ENCODE peak calls at places on chromosomes 12 and 14, in ten cellular contexts. One of them, this sample, is unnamed.

GRCh38 chr12:49784756-49785409 is 43.3 kb downstream of the NCKAP5L start:
- DNase-seq in HAP-1: no peak
- DNase-seq in uterus: no peak
- DNase-seq in GM13977: no peak
- DNase-seq in body of pancreas: no peak
- DNase-seq in NCI-H1105: no peak
- DNase-seq in HTR-8/SVneo: no peak
- DNase-seq in mucosa of gallbladder: no peak
- DNase-seq in ovary: no peak
- DNase-seq in amniotic stem cell: no peak
- DNase-seq in this sample: no peak

GRCh38 chr14:22422238-22422637 is 166.8 kb downstream of the DAD1 start:
- DNase-seq in HAP-1: no peak
- DNase-seq in uterus: no peak
- DNase-seq in GM13977: no peak
- DNase-seq in body of pancreas: peak; percentile 60
- DNase-seq in NCI-H1105: no peak
- DNase-seq in HTR-8/SVneo: no peak
- DNase-seq in mucosa of gallbladder: no peak
- DNase-seq in ovary: no peak
- DNase-seq in amniotic stem cell: no peak
- DNase-seq in this sample: no peak

GRCh38 chr14:104387000-104387384 is 192.6 kb upstream of the C14orf180 start:
- DNase-seq in HAP-1: no peak
- DNase-seq in uterus: peak; percentile 8
- DNase-seq in GM13977: peak; percentile 81
- DNase-seq in body of pancreas: no peak
- DNase-seq in NCI-H1105: no peak
- DNase-seq in HTR-8/SVneo: no peak
- DNase-seq in mucosa of gallbladder: no peak
- DNase-seq in ovary: no peak
- DNase-seq in amniotic stem cell: no peak
- DNase-seq in this sample: no peak

GRCh38 chr12:45483571-45483970 is 245.9 kb upstream of the ARID2 start:
- DNase-seq in HAP-1: no peak
- DNase-seq in uterus: peak; percentile 38
- DNase-seq in GM13977: no peak
- DNase-seq in body of pancreas: peak; percentile 40
- DNase-seq in NCI-H1105: no peak
- DNase-seq in HTR-8/SVneo: no peak
- DNase-seq in mucosa of gallbladder: peak; percentile 34
- DNase-seq in ovary: peak; percentile 64
- DNase-seq in amniotic stem cell: no peak
- DNase-seq in this sample: no peak

GRCh38 chr12:44317651-44318126 is 481.8 kb downstream of the TMEM117 start:
- DNase-seq in HAP-1: peak; percentile 18
- DNase-seq in uterus: no peak
- DNase-seq in GM13977: peak; percentile 20
- DNase-seq in body of pancreas: no peak
- DNase-seq in NCI-H1105: peak; percentile 27
- DNase-seq in HTR-8/SVneo: no peak
- DNase-seq in mucosa of gallbladder: no peak
- DNase-seq in ovary: no peak
- DNase-seq in amniotic stem cell: no peak
- DNase-seq in this sample: peak; percentile 18

GRCh38 chr12:8065991-8066594 is at the start of gene C3AR1:
- DNase-seq in HAP-1: no peak
- DNase-seq in uterus: no peak
- DNase-seq in GM13977: peak; percentile 52
- DNase-seq in body of pancreas: no peak
- DNase-seq in NCI-H1105: no peak
- DNase-seq in HTR-8/SVneo: peak; percentile 36
- DNase-seq in mucosa of gallbladder: no peak
- DNase-seq in ovary: no peak
- DNase-seq in amniotic stem cell: peak; percentile 29
- DNase-seq in this sample: peak; percentile 61

GRCh38 chr12:106434521-106434920 is 77.0 kb downstream of the POLR3B start:
- DNase-seq in HAP-1: no peak
- DNase-seq in uterus: no peak
- DNase-seq in GM13977: no peak
- DNase-seq in body of pancreas: no peak
- DNase-seq in NCI-H1105: no peak
- DNase-seq in HTR-8/SVneo: no peak
- DNase-seq in mucosa of gallbladder: no peak
- DNase-seq in ovary: no peak
- DNase-seq in amniotic stem cell: no peak
- DNase-seq in this sample: no peak

GRCh38 chr14:88323520-88324199 is 591 bp upstream of the KCNK10 start:
- DNase-seq in HAP-1: peak; percentile 23
- DNase-seq in uterus: no peak
- DNase-seq in GM13977: peak; percentile 89
- DNase-seq in body of pancreas: peak; percentile 28
- DNase-seq in NCI-H1105: peak; percentile 54
- DNase-seq in HTR-8/SVneo: no peak
- DNase-seq in mucosa of gallbladder: no peak
- DNase-seq in ovary: no peak
- DNase-seq in amniotic stem cell: no peak
- DNase-seq in this sample: no peak

GRCh38 chr14:60723218-60724079 is 702 bp downstream of the SIX4 start:
- DNase-seq in HAP-1: peak; percentile 49
- DNase-seq in uterus: peak; percentile 27
- DNase-seq in GM13977: peak; percentile 55
- DNase-seq in body of pancreas: peak; percentile 61
- DNase-seq in NCI-H1105: peak; percentile 23
- DNase-seq in HTR-8/SVneo: peak; percentile 57
- DNase-seq in mucosa of gallbladder: peak; percentile 28
- DNase-seq in ovary: peak; percentile 62
- DNase-seq in amniotic stem cell: no peak
- DNase-seq in this sample: no peak

GRCh38 chr12:45720069-45720468 is 9.4 kb upstream of the ARID2 start:
- DNase-seq in HAP-1: no peak
- DNase-seq in uterus: no peak
- DNase-seq in GM13977: no peak
- DNase-seq in body of pancreas: no peak
- DNase-seq in NCI-H1105: no peak
- DNase-seq in HTR-8/SVneo: no peak
- DNase-seq in mucosa of gallbladder: no peak
- DNase-seq in ovary: no peak
- DNase-seq in amniotic stem cell: no peak
- DNase-seq in this sample: no peak

GRCh38 chr14:22502007-22502406 is 87.0 kb downstream of the DAD1 start:
- DNase-seq in HAP-1: no peak
- DNase-seq in uterus: no peak
- DNase-seq in GM13977: no peak
- DNase-seq in body of pancreas: no peak
- DNase-seq in NCI-H1105: no peak
- DNase-seq in HTR-8/SVneo: no peak
- DNase-seq in mucosa of gallbladder: peak; percentile 30
- DNase-seq in ovary: no peak
- DNase-seq in amniotic stem cell: no peak
- DNase-seq in this sample: no peak

GRCh38 chr14:50230601-50231474 is 540 bp downstream of the SOS2 start:
- DNase-seq in HAP-1: peak; percentile 31
- DNase-seq in uterus: peak; percentile 57
- DNase-seq in GM13977: peak; percentile 56
- DNase-seq in body of pancreas: peak; percentile 65
- DNase-seq in NCI-H1105: peak; percentile 40
- DNase-seq in HTR-8/SVneo: peak; percentile 41
- DNase-seq in mucosa of gallbladder: peak; percentile 40
- DNase-seq in ovary: peak; percentile 68
- DNase-seq in amniotic stem cell: peak; percentile 8
- DNase-seq in this sample: peak; percentile 74

GRCh38 chr14:26934151-26934550 is 336.3 kb upstream of the NOVA1 start:
- DNase-seq in HAP-1: no peak
- DNase-seq in uterus: no peak
- DNase-seq in GM13977: no peak
- DNase-seq in body of pancreas: no peak
- DNase-seq in NCI-H1105: no peak
- DNase-seq in HTR-8/SVneo: no peak
- DNase-seq in mucosa of gallbladder: no peak
- DNase-seq in ovary: no peak
- DNase-seq in amniotic stem cell: no peak
- DNase-seq in this sample: no peak

GRCh38 chr12:87779016-87779415 is 250.2 kb downstream of the C12orf50 start:
- DNase-seq in HAP-1: no peak
- DNase-seq in uterus: no peak
- DNase-seq in GM13977: no peak
- DNase-seq in body of pancreas: no peak
- DNase-seq in NCI-H1105: no peak
- DNase-seq in HTR-8/SVneo: peak; percentile 11
- DNase-seq in mucosa of gallbladder: no peak
- DNase-seq in ovary: no peak
- DNase-seq in amniotic stem cell: no peak
- DNase-seq in this sample: no peak

GRCh38 chr12:47725893-47726292 is 603 bp upstream of the ENDOU start:
- DNase-seq in HAP-1: no peak
- DNase-seq in uterus: no peak
- DNase-seq in GM13977: peak; percentile 69
- DNase-seq in body of pancreas: no peak
- DNase-seq in NCI-H1105: no peak
- DNase-seq in HTR-8/SVneo: no peak
- DNase-seq in mucosa of gallbladder: no peak
- DNase-seq in ovary: peak; percentile 11
- DNase-seq in amniotic stem cell: peak; percentile 68
- DNase-seq in this sample: no peak

GRCh38 chr12:34300376-34301250 is 278.3 kb downstream of the ALG10 start:
- DNase-seq in HAP-1: no peak
- DNase-seq in uterus: no peak
- DNase-seq in GM13977: no peak
- DNase-seq in body of pancreas: no peak
- DNase-seq in NCI-H1105: no peak
- DNase-seq in HTR-8/SVneo: no peak
- DNase-seq in mucosa of gallbladder: no peak
- DNase-seq in ovary: no peak
- DNase-seq in amniotic stem cell: no peak
- DNase-seq in this sample: no peak